ENCODE peak calls at places on chromosomes 6 and 20, in four cellular contexts. J is glutamatergic neuron; O is cardiac muscle cell; C is stimulated activated CD8-positive, alpha-beta memory T cell treated with anti-CD3 and anti-CD28 coated beads, Interleukin-2, amount 100 ng/mL, for 1 hour. Z is an unnamed sample.

GRCh38 chr6:53310751-53311585 is 37.8 kb downstream of the ELOVL5 start:
- DNase-seq in J (no peak), O (no peak), C (no peak), Z (no peak)

GRCh38 chr6:43076928-43077809 is 1.1 kb downstream of the PTK7 start:
- DNase-seq in J (peak), O (peak), C (no peak), Z (no peak)

GRCh38 chr20:11012975-11013374 is 339.2 kb upstream of the JAG1 start:
- DNase-seq in J (no peak), O (peak), C (no peak), Z (no peak)

GRCh38 chr20:17995967-17996819 is 27.4 kb downstream of the MGME1 start:
- DNase-seq in J (no peak), O (peak), C (no peak), Z (peak)

GRCh38 chr6:158669145-158670035 is 19.5 kb downstream of the SYTL3 start:
- DNase-seq in J (no peak), O (no peak), C (no peak), Z (no peak)

GRCh38 chr20:43736588-43737091 is 9.8 kb upstream of the GTSF1L start:
- DNase-seq in J (no peak), O (peak), C (no peak), Z (peak)

GRCh38 chr6:147510949-147511590 is 2.6 kb downstream of the SAMD5 start:
- DNase-seq in J (no peak), O (no peak), C (no peak), Z (no peak)

GRCh38 chr20:3367125-3367524 is 40.3 kb downstream of the DNAAF9 start:
- DNase-seq in J (no peak), O (no peak), C (no peak), Z (no peak)

GRCh38 chr6:21856096-21856825 is 262.7 kb downstream of the SOX4 start:
- DNase-seq in J (no peak), O (peak), C (no peak), Z (no peak)

GRCh38 chr6:40956871-40957270 is 82.2 kb downstream of the UNC5CL start:
- DNase-seq in J (no peak), O (no peak), C (no peak), Z (no peak)

GRCh38 chr6:165098165-165098564 is 211.2 kb downstream of the C6orf118 start:
- DNase-seq in J (no peak), O (peak), C (no peak), Z (peak)

GRCh38 chr20:5513975-5514516 is 197.3 kb upstream of the PROKR2 start:
- DNase-seq in J (no peak), O (no peak), C (no peak), Z (no peak)

Z was measured in K562.